ENCODE peak calls at places on chromosomes 11 and 22, in seven cellular contexts. One of them, this sample, is unnamed.

GRCh38 chr11:93694586-93694985 is 33.1 kb downstream of the CEP295 start:
- DNase-seq in GM20000: no peak
- DNase-seq in PC-3: no peak
- DNase-seq in CD4-positive, alpha-beta T cell: no peak
- DNase-seq in mucosa of descending colon: no peak
- DNase-seq in fibroblast of mammary gland: no peak
- DNase-seq in A549: no peak
- DNase-seq in this sample: no peak

GRCh38 chr11:1573847-1574255 is 1.8 kb upstream of the DUSP8 start:
- DNase-seq in CD4-positive, alpha-beta T cell: no peak
- DNase-seq in A549: no peak
- DNase-seq in PC-3: peak
- DNase-seq in fibroblast of mammary gland: no peak
- DNase-seq in mucosa of descending colon: peak
- DNase-seq in GM20000: peak
- DNase-seq in this sample: no peak

GRCh38 chr11:73570415-73571114 is 27.3 kb downstream of the FAM168A start:
- DNase-seq in mucosa of descending colon: no peak
- DNase-seq in fibroblast of mammary gland: peak
- DNase-seq in GM20000: no peak
- DNase-seq in PC-3: peak
- DNase-seq in CD4-positive, alpha-beta T cell: no peak
- DNase-seq in A549: no peak
- DNase-seq in this sample: no peak

GRCh38 chr22:17855891-17856290 is 81.6 kb upstream of the BID start:
- DNase-seq in CD4-positive, alpha-beta T cell: no peak
- DNase-seq in GM20000: no peak
- DNase-seq in PC-3: no peak
- DNase-seq in fibroblast of mammary gland: no peak
- DNase-seq in mucosa of descending colon: peak
- DNase-seq in A549: no peak
- DNase-seq in this sample: no peak

GRCh38 chr22:17368727-17369552 is at the start of gene CECR2:
- DNase-seq in GM20000: peak
- DNase-seq in PC-3: no peak
- DNase-seq in CD4-positive, alpha-beta T cell: no peak
- DNase-seq in mucosa of descending colon: no peak
- DNase-seq in fibroblast of mammary gland: no peak
- DNase-seq in A549: no peak
- DNase-seq in this sample: peak

GRCh38 chr11:114977596-114977995 is 299.3 kb downstream of the NXPE2 start:
- DNase-seq in CD4-positive, alpha-beta T cell: no peak
- DNase-seq in PC-3: no peak
- DNase-seq in fibroblast of mammary gland: no peak
- DNase-seq in GM20000: no peak
- DNase-seq in mucosa of descending colon: no peak
- DNase-seq in A549: no peak
- DNase-seq in this sample: no peak

GRCh38 chr22:50112151-50113118 is 22.6 kb downstream of the MOV10L1 start:
- DNase-seq in PC-3: peak
- DNase-seq in CD4-positive, alpha-beta T cell: no peak
- DNase-seq in mucosa of descending colon: no peak
- DNase-seq in A549: no peak
- DNase-seq in fibroblast of mammary gland: peak
- DNase-seq in GM20000: no peak
- DNase-seq in this sample: no peak

GRCh38 chr11:7591992-7592391 is 78.2 kb downstream of the PPFIBP2 start:
- DNase-seq in A549: no peak
- DNase-seq in fibroblast of mammary gland: no peak
- DNase-seq in PC-3: no peak
- DNase-seq in mucosa of descending colon: no peak
- DNase-seq in CD4-positive, alpha-beta T cell: no peak
- DNase-seq in GM20000: peak
- DNase-seq in this sample: no peak

GRCh38 chr11:114280696-114281095 is 15.5 kb upstream of the NNMT start:
- DNase-seq in PC-3: peak
- DNase-seq in fibroblast of mammary gland: peak
- DNase-seq in GM20000: peak
- DNase-seq in A549: peak
- DNase-seq in mucosa of descending colon: peak
- DNase-seq in CD4-positive, alpha-beta T cell: peak
- DNase-seq in this sample: peak

GRCh38 chr22:36257308-36257707 is 4.4 kb downstream of the APOL1 start:
- DNase-seq in CD4-positive, alpha-beta T cell: no peak
- DNase-seq in mucosa of descending colon: no peak
- DNase-seq in GM20000: no peak
- DNase-seq in fibroblast of mammary gland: no peak
- DNase-seq in A549: no peak
- DNase-seq in PC-3: no peak
- DNase-seq in this sample: no peak

GRCh38 chr22:38519453-38520250 is 13.5 kb upstream of the DDX17 start:
- DNase-seq in mucosa of descending colon: no peak
- DNase-seq in CD4-positive, alpha-beta T cell: no peak
- DNase-seq in GM20000: no peak
- DNase-seq in PC-3: no peak
- DNase-seq in A549: no peak
- DNase-seq in fibroblast of mammary gland: no peak
- DNase-seq in this sample: no peak

GRCh38 chr22:38751422-38752346 is 4.1 kb downstream of the SUN2 start:
- DNase-seq in mucosa of descending colon: peak
- DNase-seq in CD4-positive, alpha-beta T cell: peak
- DNase-seq in A549: no peak
- DNase-seq in fibroblast of mammary gland: no peak
- DNase-seq in GM20000: peak
- DNase-seq in PC-3: no peak
- DNase-seq in this sample: no peak

GRCh38 chr11:101993172-101993571 is 54.1 kb upstream of the CFAP300 start:
- DNase-seq in fibroblast of mammary gland: no peak
- DNase-seq in mucosa of descending colon: no peak
- DNase-seq in PC-3: no peak
- DNase-seq in CD4-positive, alpha-beta T cell: no peak
- DNase-seq in GM20000: no peak
- DNase-seq in A549: no peak
- DNase-seq in this sample: no peak
- TF ChIP-seq CTCF in fibroblast of mammary gland: no peak
- TF ChIP-seq CTCF in mucosa of descending colon: no peak
- TF ChIP-seq CTCF in PC-3: no peak
- TF ChIP-seq CTCF in CD4-positive, alpha-beta T cell: no peak
- TF ChIP-seq CTCF in GM20000: no peak
- TF ChIP-seq CTCF in A549: no peak
- TF ChIP-seq CTCF in this sample: no peak

GRCh38 chr22:27317156-27317555 is 484.4 kb downstream of the MN1 start:
- DNase-seq in PC-3: no peak
- DNase-seq in mucosa of descending colon: no peak
- DNase-seq in fibroblast of mammary gland: no peak
- DNase-seq in A549: no peak
- DNase-seq in GM20000: no peak
- DNase-seq in CD4-positive, alpha-beta T cell: no peak
- DNase-seq in this sample: no peak
- TF ChIP-seq CTCF in PC-3: no peak
- TF ChIP-seq CTCF in mucosa of descending colon: no peak
- TF ChIP-seq CTCF in fibroblast of mammary gland: peak
- TF ChIP-seq CTCF in A549: no peak
- TF ChIP-seq CTCF in GM20000: no peak
- TF ChIP-seq CTCF in CD4-positive, alpha-beta T cell: no peak
- TF ChIP-seq CTCF in this sample: no peak

GRCh38 chr11:6321961-6322362 is 1.7 kb upstream of the CAVIN3 start:
- DNase-seq in GM20000: no peak
- DNase-seq in fibroblast of mammary gland: peak
- DNase-seq in A549: no peak
- DNase-seq in CD4-positive, alpha-beta T cell: no peak
- DNase-seq in mucosa of descending colon: no peak
- DNase-seq in PC-3: peak
- DNase-seq in this sample: no peak

GRCh38 chr11:6319879-6320410 is 356 bp downstream of the CAVIN3 start:
- DNase-seq in CD4-positive, alpha-beta T cell: no peak
- DNase-seq in GM20000: peak
- DNase-seq in fibroblast of mammary gland: peak
- DNase-seq in PC-3: no peak
- DNase-seq in A549: peak
- DNase-seq in mucosa of descending colon: peak
- DNase-seq in this sample: peak

GRCh38 chr11:6320411-6321207 is at the start of gene CAVIN3:
- DNase-seq in mucosa of descending colon: peak
- DNase-seq in fibroblast of mammary gland: peak
- DNase-seq in A549: peak
- DNase-seq in PC-3: peak
- DNase-seq in GM20000: peak
- DNase-seq in CD4-positive, alpha-beta T cell: no peak
- DNase-seq in this sample: peak

GRCh38 chr11:6321356-6321755 is 1.1 kb upstream of the CAVIN3 start:
- DNase-seq in fibroblast of mammary gland: peak
- DNase-seq in GM20000: no peak
- DNase-seq in PC-3: no peak
- DNase-seq in A549: no peak
- DNase-seq in CD4-positive, alpha-beta T cell: no peak
- DNase-seq in mucosa of descending colon: peak
- DNase-seq in this sample: no peak

DNA sequence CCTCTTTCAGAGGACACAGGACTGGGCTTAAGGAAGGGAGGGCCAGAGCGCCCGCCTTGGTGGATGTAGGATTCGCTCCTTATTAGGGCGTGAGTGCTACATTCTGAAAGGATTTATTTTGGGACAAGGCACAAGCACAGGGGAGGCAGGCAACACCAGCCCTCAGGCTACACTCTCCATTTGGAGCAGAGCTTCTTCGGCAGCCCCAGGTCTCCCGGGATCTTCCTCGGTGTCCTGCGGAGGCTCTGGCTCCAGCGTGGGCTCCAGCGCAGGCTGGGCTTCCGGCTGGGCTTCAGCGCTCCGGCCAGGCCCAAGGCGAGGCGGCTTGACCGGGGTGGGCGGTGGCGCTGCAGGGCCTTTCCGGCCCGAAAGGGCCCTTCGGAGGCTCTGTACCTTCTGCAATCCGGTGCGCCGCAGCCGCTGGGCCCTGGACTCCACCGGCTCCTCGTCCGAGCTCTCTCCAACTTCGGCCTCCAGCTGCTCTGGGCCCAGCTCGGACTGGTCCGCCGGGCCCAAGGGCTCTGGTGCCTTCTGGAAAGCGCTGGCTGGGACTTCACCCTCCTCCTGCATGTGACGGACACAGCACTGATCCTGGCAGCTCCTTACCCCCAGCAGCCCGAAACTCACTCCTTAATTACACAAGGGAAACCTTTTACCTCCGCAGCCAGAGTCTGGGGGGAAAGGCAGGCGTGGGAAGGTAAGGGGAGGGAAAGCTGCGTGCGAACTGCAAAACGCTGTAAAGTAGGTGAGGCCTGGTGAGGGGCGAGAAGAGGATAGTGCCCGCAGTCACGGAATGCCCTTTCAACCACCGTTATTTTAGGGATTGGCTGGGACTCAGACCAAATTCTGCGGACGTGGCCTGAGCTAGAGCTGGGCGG is 1.1 kb downstream of the CAVIN3 start:
- DNase-seq in PC-3: no peak
- DNase-seq in GM20000: peak
- DNase-seq in mucosa of descending colon: peak
- DNase-seq in A549: no peak
- DNase-seq in fibroblast of mammary gland: peak
- DNase-seq in CD4-positive, alpha-beta T cell: no peak
- DNase-seq in this sample: no peak
- TF ChIP-seq CTCF in PC-3: no peak
- TF ChIP-seq CTCF in GM20000: no peak
- TF ChIP-seq CTCF in mucosa of descending colon: no peak
- TF ChIP-seq CTCF in A549: no peak
- TF ChIP-seq CTCF in fibroblast of mammary gland: no peak
- TF ChIP-seq CTCF in CD4-positive, alpha-beta T cell: no peak
- TF ChIP-seq CTCF in this sample: no peak

DNA sequence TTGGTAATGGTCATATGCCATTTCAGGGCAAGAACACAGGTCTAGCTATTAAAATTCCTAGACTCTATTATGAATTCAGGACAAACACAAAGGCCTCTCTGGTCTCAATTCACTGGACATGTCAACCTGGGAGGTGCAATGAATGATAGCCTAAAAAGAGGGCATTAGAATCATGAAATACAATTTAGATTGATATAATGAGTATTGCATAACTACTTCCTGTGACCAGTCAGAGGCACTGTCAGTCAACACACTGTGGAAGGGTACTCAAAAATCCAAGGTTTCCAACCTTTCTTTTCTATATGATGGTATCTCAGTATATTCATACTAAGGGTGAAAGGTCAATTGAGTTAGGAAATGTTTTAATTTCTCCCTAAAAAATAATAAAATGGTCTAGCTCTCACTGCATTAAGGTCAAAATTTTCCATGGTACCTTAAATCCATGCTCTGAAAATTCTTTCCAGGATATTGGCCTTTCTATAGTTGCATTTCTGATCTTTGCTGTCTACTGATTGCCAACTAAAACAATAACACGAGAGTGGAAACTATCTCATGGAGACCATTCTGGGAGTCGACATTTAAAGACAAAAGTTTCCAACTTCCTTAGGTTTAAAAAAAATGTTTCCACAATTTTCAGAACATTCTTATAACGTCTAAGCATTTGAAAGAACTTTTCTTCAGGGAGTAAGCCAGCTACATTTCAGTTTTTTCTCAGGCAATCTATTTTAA is 81.7 kb upstream of the APOA1 start:
- DNase-seq in A549: no peak
- DNase-seq in GM20000: no peak
- DNase-seq in CD4-positive, alpha-beta T cell: no peak
- DNase-seq in PC-3: no peak
- DNase-seq in mucosa of descending colon: no peak
- DNase-seq in fibroblast of mammary gland: no peak
- DNase-seq in this sample: no peak
- TF ChIP-seq CTCF in A549: no peak
- TF ChIP-seq CTCF in GM20000: no peak
- TF ChIP-seq CTCF in CD4-positive, alpha-beta T cell: no peak
- TF ChIP-seq CTCF in PC-3: no peak
- TF ChIP-seq CTCF in mucosa of descending colon: no peak
- TF ChIP-seq CTCF in fibroblast of mammary gland: no peak
- TF ChIP-seq CTCF in this sample: no peak